ENCODE peak calls at places on chromosomes 11 and 22, in eight cellular contexts. I is mammary epithelial cell, R is A673, U is K562, A is WERI-Rb-1, T is fibroblast of lung, P is transverse colon, M is fibroblast of mammary gland. V is an unnamed sample.

GRCh38 chr22:24526191-24526590 is 28.7 kb downstream of the GUCD1 start:
- DNase-seq in P (no peak), A (peak; percentile 54), I (no peak), M (no peak), U (no peak), R (no peak), T (no peak), V (no peak)

GRCh38 chr11:19185036-19185435 is 16.7 kb downstream of the CSRP3 start:
- DNase-seq in U (no peak), A (no peak), I (no peak), P (no peak), M (no peak), T (no peak), R (peak; percentile 63), V (no peak)

GRCh38 chr11:10076458-10077141 is 217.4 kb downstream of the SBF2 start:
- DNase-seq in U (peak; percentile 62), M (peak; percentile 44), A (peak; percentile 53), P (peak; percentile 25), R (peak; percentile 46), T (peak; percentile 73), I (peak; percentile 6), V (peak; percentile 75)

GRCh38 chr22:48968201-48968959 is 859.3 kb downstream of the BRD1 start:
- DNase-seq in U (peak; percentile 15), R (no peak), P (peak; percentile 16), M (no peak), I (no peak), A (peak; percentile 56), T (no peak), V (no peak)

GRCh38 chr11:70124321-70125061 is 46.4 kb downstream of the ANO1 start:
- DNase-seq in R (no peak), T (no peak), M (no peak), U (no peak), A (no peak), P (peak; percentile 15), I (peak; percentile 66), V (no peak)

GRCh38 chr11:60842688-60843605 is 1.0 kb downstream of the CCDC86 start:
- DNase-seq in U (no peak), I (no peak), R (no peak), M (peak; percentile 57), T (no peak), A (no peak), P (no peak), V (no peak)

GRCh38 chr11:8082391-8083087 is 1.5 kb downstream of the TUB start:
- DNase-seq in I (no peak), R (no peak), U (no peak), A (no peak), T (no peak), M (peak; percentile 31), P (no peak), V (no peak)

GRCh38 chr11:88398372-88399140 is 61.0 kb upstream of the CTSC start:
- DNase-seq in I (peak; percentile 94), R (no peak), M (peak; percentile 81), T (peak; percentile 46), P (no peak), U (no peak), A (no peak), V (peak; percentile 56)

GRCh38 chr11:75160328-75160757 is 9.4 kb downstream of the SLCO2B1 start:
- DNase-seq in M (no peak), A (no peak), U (no peak), I (no peak), R (peak; percentile 53), P (no peak), T (no peak), V (no peak)

GRCh38 chr11:19199766-19200165 is 2.0 kb downstream of the CSRP3 start:
- DNase-seq in U (no peak), I (no peak), M (no peak), T (no peak), P (no peak), R (no peak), A (no peak), V (peak; percentile 18)

GRCh38 chr22:27113211-27114030 is 456.0 kb downstream of the MIAT start:
- DNase-seq in P (peak; percentile 59), U (no peak), T (peak; percentile 82), R (peak; percentile 84), A (no peak), I (peak; percentile 95), M (peak; percentile 89), V (peak; percentile 96)

GRCh38 chr22:41822289-41823057 is 10.4 kb upstream of the SREBF2 start:
- DNase-seq in R (peak; percentile 64), P (no peak), I (peak; percentile 86), U (peak; percentile 41), M (peak; percentile 85), T (peak; percentile 69), A (no peak), V (peak; percentile 74)

GRCh38 chr11:26834601-26835000 is 112.7 kb upstream of the SLC5A12 start:
- DNase-seq in U (no peak), I (no peak), P (no peak), T (no peak), M (no peak), A (no peak), R (no peak), V (no peak)

GRCh38 chr11:69832561-69833413 is 13.6 kb upstream of the FGF3 start:
- DNase-seq in U (no peak), A (no peak), R (no peak), T (no peak), I (no peak), M (no peak), P (no peak), V (no peak)

GRCh38 chr11:111193924-111194490 is 51.5 kb upstream of the POU2AF2 start:
- DNase-seq in M (peak; percentile 23), A (no peak), R (no peak), U (no peak), P (no peak), T (no peak), I (peak; percentile 28), V (no peak)

GRCh38 chr11:111186308-111186967 is 59.1 kb upstream of the POU2AF2 start:
- DNase-seq in M (no peak), T (no peak), I (no peak), R (no peak), P (no peak), U (no peak), A (no peak), V (peak; percentile 36)

GRCh38 chr11:111194789-111195188 is 50.7 kb upstream of the POU2AF2 start:
- DNase-seq in U (no peak), I (no peak), A (peak; percentile 70), P (no peak), R (peak; percentile 68), T (peak; percentile 8), M (no peak), V (no peak)

GRCh38 chr11:111185259-111185658 is 60.3 kb upstream of the POU2AF2 start:
- DNase-seq in A (no peak), P (no peak), I (no peak), T (no peak), M (peak; percentile 52), U (no peak), R (peak; percentile 64), V (peak; percentile 47)

DNA sequence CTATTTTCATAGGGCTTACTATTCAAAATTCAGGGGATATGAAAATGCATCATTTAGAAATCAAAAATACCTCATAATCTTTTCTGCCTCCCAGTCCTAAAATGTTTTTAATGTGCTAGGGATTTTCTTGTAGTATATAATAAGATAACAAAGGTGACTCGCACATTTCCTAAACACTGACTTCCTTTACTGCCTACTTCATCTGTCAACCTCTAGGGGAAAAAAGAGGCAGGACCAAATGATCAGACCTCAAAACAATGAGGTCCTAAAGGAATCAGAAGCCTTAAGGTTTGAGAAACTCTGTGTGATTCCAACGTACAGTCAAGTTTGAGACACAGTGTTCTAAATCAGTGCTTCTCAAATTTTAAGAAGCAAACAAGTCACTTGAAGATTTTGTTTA is 56.1 kb upstream of the POU2AF2 start:
- DNase-seq in M (peak; percentile 32), T (no peak), R (peak; percentile 25), P (no peak), I (no peak), A (no peak), U (no peak), V (no peak)
- TF ChIP-seq CTCF in M (peak; percentile 25), T (no peak), R (no peak), P (no peak), I (no peak), A (no peak), U (no peak), V (peak; percentile 19)

DNA sequence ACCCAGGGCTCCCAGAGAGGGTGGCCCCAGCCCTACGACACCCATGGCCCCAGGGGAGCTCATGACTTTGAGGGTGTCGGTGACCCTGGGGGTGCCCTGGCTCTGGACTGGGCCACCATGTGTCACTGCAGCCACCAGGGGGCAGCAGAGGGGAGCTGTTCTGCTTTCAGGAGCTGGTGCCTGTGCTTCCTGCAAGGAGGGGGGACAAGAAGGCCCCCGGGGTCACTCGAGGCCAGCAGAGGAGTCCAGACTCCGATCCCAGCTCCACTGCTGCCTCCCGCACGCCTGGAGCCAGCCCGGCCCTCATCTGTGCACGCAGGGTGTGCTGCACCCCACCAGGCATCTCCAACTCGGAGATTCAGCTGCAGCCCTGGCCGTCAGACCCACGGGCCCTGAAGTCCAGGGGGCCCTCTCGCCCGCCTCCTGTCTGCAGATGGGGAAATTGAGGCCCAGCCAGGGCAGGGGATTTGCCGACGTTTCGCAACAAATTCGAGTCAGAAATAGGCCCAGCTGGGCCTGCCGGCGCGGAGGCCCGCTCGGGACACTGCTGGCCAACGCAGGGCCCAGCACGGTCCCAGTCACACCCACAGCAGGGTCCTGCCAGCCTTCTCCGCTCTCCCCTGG is 29.5 kb upstream of the WNT7B start:
- DNase-seq in P (peak; percentile 92), T (peak; percentile 89), R (peak; percentile 80), U (peak; percentile 83), I (peak; percentile 78), M (peak; percentile 93), A (peak; percentile 95), V (peak; percentile 90)
- H3K4me3 ChIP-seq in P (no peak overlapping the region), T (no peak overlapping the region), R (no peak overlapping the region), U (no peak overlapping the region), I (peak overlapping the region; percentile 40), M (peak overlapping the region; percentile 31), A (no peak overlapping the region), V (peak overlapping the region; percentile 27)

GRCh38 chr11:119895981-119896380 is 167.0 kb upstream of the NECTIN1 start:
- DNase-seq in I (no peak), A (no peak), M (no peak), R (no peak), T (no peak), P (no peak), U (no peak), V (no peak)

GRCh38 chr11:119892311-119892808 is 163.4 kb upstream of the NECTIN1 start:
- DNase-seq in I (no peak), T (no peak), P (no peak), A (peak; percentile 81), U (no peak), R (peak; percentile 4), M (no peak), V (no peak)

GRCh38 chr11:119896387-119897045 is 167.5 kb upstream of the NECTIN1 start:
- DNase-seq in P (no peak), U (no peak), A (no peak), R (no peak), M (no peak), I (no peak), T (no peak), V (no peak)

GRCh38 chr11:119897046-119897440 is 168.0 kb upstream of the NECTIN1 start:
- DNase-seq in A (no peak), P (no peak), U (no peak), T (no peak), R (no peak), I (no peak), M (no peak), V (no peak)

GRCh38 chr11:119894916-119895315 is 165.9 kb upstream of the NECTIN1 start:
- DNase-seq in M (no peak), R (no peak), A (no peak), U (no peak), T (no peak), I (no peak), P (no peak), V (no peak)
- TF ChIP-seq CTCF in M (no peak), R (no peak), A (no peak), U (no peak), T (no peak), I (no peak), P (no peak), V (no peak)

GRCh38 chr11:111734383-111735261 is 31.6 kb downstream of the PPP2R1B start:
- DNase-seq in A (no peak), I (no peak), M (peak; percentile 37), P (no peak), R (no peak), U (no peak), T (no peak), V (no peak)
- H3K4me3 ChIP-seq in A (no peak overlapping the region), I (no peak overlapping the region), M (peak overlapping the region; percentile 50), P (no peak overlapping the region), R (no peak overlapping the region), U (no peak overlapping the region), T (no peak overlapping the region), V (no peak overlapping the region)